ENCODE peak calls at places on chromosomes 3 and 15, in seven cellular contexts. V is K562, W is H1, G is GM12878, X is HCT116, C is HepG2, D is SK-N-SH. U is an unnamed sample. For H3K36me3, the result is how much of the 10 kb centered on the place peaks cover.

GRCh38 chr3:33957176-33957575 is 158.7 kb downstream of the PDCD6IP start:
- DNase-seq in W (no peak), G (no peak), X (no peak), V (no peak), C (no peak), D (no peak), U (no peak)

GRCh38 chr15:73752817-73753214 is 335 bp downstream of the INSYN1 start:
- DNase-seq in W (no peak), G (no peak), D (peak), C (no peak), X (no peak), V (peak), U (no peak)

GRCh38 chr15:68187559-68187958 is 17.6 kb downstream of the CALML4 start:
- DNase-seq in W (no peak), X (no peak), V (no peak), C (no peak), D (peak), G (no peak), U (no peak)

GRCh38 chr15:83569341-83569740 is 84.6 kb upstream of the ADAMTSL3 start:
- DNase-seq in D (no peak), W (no peak), G (no peak), X (no peak), V (no peak), C (no peak), U (no peak)

GRCh38 chr15:69914960-69915359 is 182.8 kb downstream of the TLE3 start:
- DNase-seq in D (no peak), C (no peak), W (no peak), G (no peak), V (no peak), X (no peak), U (no peak)

GRCh38 chr15:94745371-94745770 is 514.0 kb downstream of the MCTP2 start:
- DNase-seq in X (no peak), G (no peak), C (no peak), W (no peak), V (no peak), D (no peak), U (no peak)

GRCh38 chr15:71691700-71692417 is 118.5 kb upstream of the NR2E3 start:
- DNase-seq in V (no peak), W (no peak), D (no peak), X (no peak), G (no peak), C (no peak), U (no peak)

GRCh38 chr3:71956716-71957115 is 171.8 kb upstream of the PROK2 start:
- DNase-seq in V (no peak), G (no peak), D (no peak), X (no peak), C (no peak), W (no peak), U (no peak)

GRCh38 chr3:190088890-190089289 is 31.8 kb downstream of the P3H2 start:
- DNase-seq in C (no peak), X (no peak), V (no peak), W (no peak), G (no peak), D (no peak), U (no peak)

GRCh38 chr3:61417352-61417751 is 144.0 kb upstream of the PTPRG start:
- DNase-seq in V (no peak), G (no peak), C (no peak), X (no peak), D (no peak), W (no peak), U (no peak)

GRCh38 chr3:179613807-179614206 is 9.2 kb downstream of the NDUFB5 start:
- DNase-seq in X (no peak), W (no peak), G (no peak), C (no peak), D (no peak), V (no peak), U (no peak)
- H3K9ac ChIP-seq in X (no peak), W (no peak), G (no peak), C (no peak), D (peak), V (no peak), U (no peak)

DNA sequence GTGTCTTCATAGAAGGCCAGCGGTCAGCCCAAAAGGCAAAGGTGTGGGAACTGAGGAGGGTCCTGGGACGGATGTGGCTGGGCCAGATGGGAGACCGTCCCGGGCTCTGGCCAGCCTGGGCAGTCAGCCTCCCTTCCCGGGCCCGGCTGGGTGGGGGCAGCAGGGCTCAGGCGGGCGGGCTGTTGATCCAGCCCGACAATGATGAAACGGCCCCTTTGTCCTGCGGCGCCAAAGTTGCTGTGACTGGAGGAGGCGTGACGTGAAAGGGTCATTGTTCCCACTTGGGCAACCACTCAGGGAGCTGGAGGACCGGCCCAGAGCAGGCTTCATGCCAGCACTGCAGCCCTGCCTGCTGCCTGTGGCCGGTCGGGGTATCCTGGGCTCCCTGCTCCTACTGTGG is 16.5 kb downstream of the DUSP7 start:
- DNase-seq in V (no peak), D (no peak), C (peak), W (no peak), X (no peak), G (no peak), U (no peak)
- TF ChIP-seq YY1 in V (no peak), D (no peak), C (no peak), W (no peak), X (no peak), G (no peak), U (no peak)

GRCh38 chr3:20154928-20155327 is 31.1 kb downstream of the SGO1 start:
- DNase-seq in V (no peak), D (no peak), X (no peak), G (no peak), C (no peak), W (no peak), U (no peak)
- H3K36me3 ChIP-seq in V (half or more), D (under half), X (under half), G (under half), C (under half), W (under half), U (under half)

GRCh38 chr3:169432692-169433432 is 230.7 kb downstream of the MECOM start:
- DNase-seq in W (no peak), D (no peak), V (no peak), X (no peak), C (no peak), G (no peak), U (no peak)

GRCh38 chr3:169429328-169429727 is 234.2 kb downstream of the MECOM start:
- DNase-seq in W (no peak), G (no peak), D (no peak), X (no peak), V (no peak), C (no peak), U (no peak)

GRCh38 chr3:169430687-169431404 is 232.7 kb downstream of the MECOM start:
- DNase-seq in W (no peak), V (no peak), C (no peak), D (no peak), G (no peak), X (no peak), U (no peak)
- H3K9ac ChIP-seq in W (no peak), V (no peak), C (no peak), D (no peak), G (no peak), X (no peak), U (no peak)

DNA sequence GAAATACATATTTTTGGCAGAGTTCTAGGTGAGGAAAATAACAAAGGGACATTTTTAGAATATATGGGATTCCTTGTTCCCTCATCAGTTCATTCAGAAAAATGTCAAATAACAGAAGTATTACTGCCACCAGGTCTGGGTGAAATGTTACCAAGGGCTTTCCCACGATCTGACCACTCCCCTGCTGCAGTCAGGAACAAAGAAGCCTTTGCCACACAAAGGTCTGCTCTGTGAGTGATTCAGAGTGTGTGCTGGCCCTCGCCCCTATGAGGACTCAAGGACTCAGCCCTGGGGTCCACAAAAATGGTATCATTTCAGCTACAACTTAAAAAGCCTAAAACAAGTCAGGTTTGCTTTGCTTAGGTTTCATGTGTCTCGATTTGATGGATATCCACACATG is 5.0 kb downstream of the MKRN3 start:
- DNase-seq in G (no peak), C (peak), V (no peak), X (peak), W (no peak), D (no peak), U (peak)
- TF ChIP-seq YY1 in G (no peak), C (no peak), V (no peak), X (no peak), W (no peak), D (no peak), U (no peak)

DNA sequence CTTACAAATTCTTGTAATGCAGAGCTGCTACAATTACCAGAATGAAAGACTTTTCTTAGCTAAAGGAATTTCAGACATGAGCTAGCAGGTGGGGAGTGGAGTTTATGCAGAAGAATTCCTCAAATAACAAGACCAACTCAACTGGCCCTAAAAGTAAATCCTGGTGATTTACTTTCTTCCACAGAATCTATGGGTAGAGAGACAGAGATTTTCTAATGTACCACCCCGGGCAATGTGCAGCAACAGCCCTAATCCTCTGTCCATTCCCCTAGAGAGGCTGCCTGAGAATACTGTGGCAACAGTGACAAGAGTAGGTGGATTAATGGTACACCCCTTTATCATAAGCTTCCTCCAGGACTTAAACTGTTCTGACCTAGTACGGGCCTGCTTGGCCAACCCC is 55.2 kb downstream of the AQR start:
- DNase-seq in G (no peak), C (no peak), D (no peak), X (no peak), W (no peak), V (no peak), U (no peak)
- H3K36me3 ChIP-seq in G (under half), C (half or more), D (half or more), X (half or more), W (under half), V (half or more), U (half or more)

DNA sequence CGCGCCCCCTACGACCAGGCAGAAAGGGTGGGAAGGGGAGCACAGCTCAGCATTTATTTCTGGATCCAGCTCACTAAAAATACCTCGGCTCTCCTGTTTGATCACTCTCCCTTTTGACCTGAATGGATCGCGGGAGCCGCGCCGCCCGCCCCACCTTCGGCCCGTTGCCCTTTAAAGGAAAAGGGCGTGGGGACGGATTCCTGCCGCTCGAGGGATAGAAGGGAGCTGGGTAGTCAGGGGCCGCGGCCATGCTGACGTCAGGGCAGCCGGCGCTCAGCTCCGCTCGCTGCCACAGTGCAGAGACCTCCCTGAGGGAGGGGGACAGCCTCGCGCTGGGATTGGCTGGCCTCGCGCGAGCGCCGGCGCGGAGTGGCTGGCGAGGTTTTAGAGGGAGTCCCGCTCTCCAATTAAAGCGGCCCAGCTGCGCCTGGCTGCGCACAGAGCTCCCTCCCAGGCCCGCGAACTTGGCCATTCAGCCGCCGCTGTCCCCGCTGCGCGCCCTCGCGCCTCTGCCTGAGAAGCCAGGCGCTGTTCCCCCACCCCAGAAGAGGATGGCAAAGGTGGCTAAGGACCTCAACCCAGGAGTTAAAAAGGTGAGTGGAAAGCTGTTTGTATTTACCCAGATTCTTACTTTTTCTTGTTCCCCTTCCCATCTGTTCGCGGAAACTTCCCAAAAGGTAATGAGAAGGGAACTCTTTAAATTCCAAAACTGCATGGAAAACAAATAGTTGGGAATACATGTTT is at the start of gene LMCD1:
- DNase-seq in C (peak), D (peak), X (peak), W (peak), V (peak), G (peak), U (peak)
- H3K9ac ChIP-seq in C (peak), D (peak), X (peak), W (peak), V (peak), G (peak), U (peak)

GRCh38 chr15:78035861-78036476 is 41.5 kb downstream of the TBC1D2B start:
- DNase-seq in C (peak), V (no peak), D (no peak), X (no peak), G (no peak), W (no peak), U (no peak)

GRCh38 chr15:78037328-78037727 is 40.2 kb downstream of the TBC1D2B start:
- DNase-seq in D (no peak), G (no peak), W (no peak), C (no peak), V (no peak), X (no peak), U (no peak)

GRCh38 chr15:78034495-78035191 is 42.9 kb downstream of the TBC1D2B start:
- DNase-seq in V (no peak), C (no peak), W (no peak), G (peak), X (no peak), D (no peak), U (no peak)

GRCh38 chr15:78033864-78034263 is 43.6 kb downstream of the TBC1D2B start:
- DNase-seq in D (no peak), W (no peak), G (no peak), X (no peak), C (no peak), V (no peak), U (no peak)

DNA sequence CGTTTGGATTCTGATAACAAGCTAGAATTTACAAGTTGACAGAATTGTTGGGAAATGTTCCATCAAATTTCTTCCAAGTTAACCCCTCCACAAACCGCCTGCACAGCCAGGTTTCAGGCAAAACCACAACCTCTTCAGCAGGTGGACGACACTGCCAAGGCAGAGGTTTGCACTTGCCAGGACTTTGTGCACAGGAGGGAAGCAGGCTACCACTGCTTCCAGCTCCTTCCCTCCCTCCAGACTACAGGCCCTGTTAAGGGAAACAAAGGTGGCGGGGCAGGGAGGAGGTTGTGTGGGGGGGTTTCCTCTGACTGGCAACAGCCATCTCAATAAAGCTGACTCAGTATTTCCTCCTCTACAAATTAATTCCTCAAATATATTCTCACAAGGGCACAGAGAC is 42.2 kb downstream of the TBC1D2B start:
- DNase-seq in G (no peak), V (no peak), C (no peak), W (no peak), X (no peak), D (no peak), U (no peak)
- TF ChIP-seq YY1 in G (no peak), V (no peak), C (no peak), W (no peak), X (no peak), D (no peak), U (no peak)

GRCh38 chr3:98740324-98740723 is 22.8 kb upstream of the ST3GAL6 start:
- DNase-seq in V (no peak), W (no peak), D (no peak), X (no peak), C (no peak), G (no peak), U (no peak)

GRCh38 chr3:98743071-98743470 is 20.1 kb upstream of the ST3GAL6 start:
- DNase-seq in W (no peak), X (no peak), G (no peak), V (no peak), C (no peak), D (no peak), U (no peak)

GRCh38 chr3:98737301-98737700 is 25.8 kb upstream of the ST3GAL6 start:
- DNase-seq in X (no peak), C (no peak), W (no peak), G (no peak), V (no peak), D (no peak), U (no peak)

GRCh38 chr3:98744283-98744682 is 18.9 kb upstream of the ST3GAL6 start:
- DNase-seq in G (no peak), V (no peak), D (no peak), W (no peak), X (no peak), C (no peak), U (no peak)

DNA sequence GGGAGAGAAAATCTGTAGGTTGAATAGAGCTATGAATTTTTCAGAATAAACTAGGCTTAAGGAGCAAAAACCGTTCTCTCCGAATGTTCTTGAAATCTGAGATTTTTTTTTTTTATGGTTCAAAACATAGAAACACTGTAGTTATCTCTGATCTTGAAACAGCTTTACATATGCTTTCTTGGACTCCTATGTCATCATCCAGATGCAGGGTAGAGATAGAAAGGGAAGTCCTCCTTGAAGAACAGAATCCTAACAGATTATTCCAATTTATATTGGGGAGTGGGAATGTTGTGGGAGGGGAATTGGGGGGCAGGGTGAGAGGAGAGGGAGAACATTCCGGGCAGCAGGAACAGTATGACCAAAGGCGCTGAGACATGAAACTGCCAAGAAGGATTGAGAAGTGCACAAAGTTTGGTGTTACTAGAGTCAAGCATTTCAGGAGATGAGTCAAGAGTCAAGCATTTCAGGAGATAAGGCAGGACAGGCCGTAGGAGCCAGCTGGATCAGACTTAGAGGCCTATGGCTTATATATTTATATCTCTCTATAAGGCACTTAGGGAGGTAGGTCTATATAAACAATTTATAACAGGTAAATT is 21.9 kb upstream of the ST3GAL6 start:
- DNase-seq in V (no peak), W (no peak), G (no peak), C (peak), D (no peak), X (no peak), U (no peak)
- H3K36me3 ChIP-seq in V (under half), W (under half), G (under half), C (under half), D (under half), X (under half), U (under half)

GRCh38 chr3:97970929-97971460 is 1.2 kb downstream of the RIOX2 start:
- DNase-seq in D (peak), V (no peak), W (no peak), X (no peak), G (no peak), C (no peak), U (no peak)
- H3K9ac ChIP-seq in D (peak), V (peak), W (no peak), X (peak), G (peak), C (peak), U (peak)